ENCODE peak calls at places on chromosomes 6 and 20, in four cellular contexts. One of them, this sample, is unnamed.

GRCh38 chr20:17680128-17680835 is 1.8 kb downstream of the RRBP1 start:
- DNase-seq in tibial nerve: no peak
- DNase-seq in nephron progenitor cell: peak; percentile 37
- DNase-seq in GM20000: no peak
- DNase-seq in this sample: no peak

GRCh38 chr6:122735618-122736017 is 43.9 kb upstream of the FABP7 start:
- DNase-seq in tibial nerve: no peak
- DNase-seq in nephron progenitor cell: no peak
- DNase-seq in GM20000: no peak
- DNase-seq in this sample: no peak

GRCh38 chr6:159601211-159601610 is 91.8 kb downstream of the SOD2 start:
- DNase-seq in tibial nerve: no peak
- DNase-seq in nephron progenitor cell: no peak
- DNase-seq in GM20000: no peak
- DNase-seq in this sample: no peak

GRCh38 chr6:122869437-122870024 is 80.5 kb downstream of the SMPDL3A start:
- DNase-seq in tibial nerve: no peak
- DNase-seq in nephron progenitor cell: peak; percentile 27
- DNase-seq in GM20000: peak; percentile 36
- DNase-seq in this sample: no peak

GRCh38 chr6:170451762-170452651 is 101.1 kb downstream of the PSMB1 start:
- DNase-seq in tibial nerve: no peak
- DNase-seq in nephron progenitor cell: no peak
- DNase-seq in GM20000: no peak
- DNase-seq in this sample: no peak

GRCh38 chr6:5525209-5525608 is 263.9 kb downstream of the FARS2 start:
- DNase-seq in tibial nerve: no peak
- DNase-seq in nephron progenitor cell: no peak
- DNase-seq in GM20000: no peak
- DNase-seq in this sample: no peak

GRCh38 chr20:313948-314347 is 11.4 kb upstream of the SOX12 start:
- DNase-seq in tibial nerve: no peak
- DNase-seq in nephron progenitor cell: no peak
- DNase-seq in GM20000: no peak
- DNase-seq in this sample: no peak

GRCh38 chr6:125375841-125376240 is 74.1 kb upstream of the HDDC2 start:
- DNase-seq in tibial nerve: no peak
- DNase-seq in nephron progenitor cell: no peak
- DNase-seq in GM20000: no peak
- DNase-seq in this sample: no peak

GRCh38 chr20:58293453-58293852 is 16.1 kb upstream of the RAB22A start:
- DNase-seq in tibial nerve: no peak
- DNase-seq in nephron progenitor cell: peak; percentile 29
- DNase-seq in GM20000: no peak
- DNase-seq in this sample: no peak

GRCh38 chr20:58251348-58251978 is 23.0 kb upstream of the ANKRD60 start:
- DNase-seq in tibial nerve: no peak
- DNase-seq in nephron progenitor cell: no peak
- DNase-seq in GM20000: no peak
- DNase-seq in this sample: no peak

GRCh38 chr20:13312300-13312699 is 91.2 kb downstream of the ISM1 start:
- DNase-seq in tibial nerve: no peak
- DNase-seq in nephron progenitor cell: no peak
- DNase-seq in GM20000: no peak
- DNase-seq in this sample: no peak

GRCh38 chr20:47205577-47206123 is 150.8 kb downstream of the ZMYND8 start:
- DNase-seq in tibial nerve: peak; percentile 41
- DNase-seq in nephron progenitor cell: peak; percentile 36
- DNase-seq in GM20000: peak; percentile 51
- DNase-seq in this sample: no peak
- TF ChIP-seq CTCF in tibial nerve: peak; percentile 57
- TF ChIP-seq CTCF in nephron progenitor cell: peak; percentile 52
- TF ChIP-seq CTCF in GM20000: peak; percentile 40
- TF ChIP-seq CTCF in this sample: no peak

GRCh38 chr6:70901324-70901723 is 55.5 kb downstream of the B3GAT2 start:
- DNase-seq in tibial nerve: no peak
- DNase-seq in nephron progenitor cell: no peak
- DNase-seq in GM20000: no peak
- DNase-seq in this sample: no peak
- TF ChIP-seq CTCF in tibial nerve: no peak
- TF ChIP-seq CTCF in nephron progenitor cell: no peak
- TF ChIP-seq CTCF in GM20000: no peak
- TF ChIP-seq CTCF in this sample: no peak

GRCh38 chr20:42118001-42118400 is 499.8 kb upstream of the CHD6 start:
- DNase-seq in tibial nerve: no peak
- DNase-seq in nephron progenitor cell: no peak
- DNase-seq in GM20000: no peak
- DNase-seq in this sample: no peak

GRCh38 chr20:42111349-42111748 is 493.2 kb upstream of the CHD6 start:
- DNase-seq in tibial nerve: no peak
- DNase-seq in nephron progenitor cell: no peak
- DNase-seq in GM20000: no peak
- DNase-seq in this sample: no peak

GRCh38 chr20:42110301-42110700 is 492.1 kb upstream of the CHD6 start:
- DNase-seq in tibial nerve: no peak
- DNase-seq in nephron progenitor cell: no peak
- DNase-seq in GM20000: no peak
- DNase-seq in this sample: no peak

GRCh38 chr20:42113236-42113635 is 495.1 kb upstream of the CHD6 start:
- DNase-seq in tibial nerve: no peak
- DNase-seq in nephron progenitor cell: no peak
- DNase-seq in GM20000: no peak
- DNase-seq in this sample: no peak

DNA sequence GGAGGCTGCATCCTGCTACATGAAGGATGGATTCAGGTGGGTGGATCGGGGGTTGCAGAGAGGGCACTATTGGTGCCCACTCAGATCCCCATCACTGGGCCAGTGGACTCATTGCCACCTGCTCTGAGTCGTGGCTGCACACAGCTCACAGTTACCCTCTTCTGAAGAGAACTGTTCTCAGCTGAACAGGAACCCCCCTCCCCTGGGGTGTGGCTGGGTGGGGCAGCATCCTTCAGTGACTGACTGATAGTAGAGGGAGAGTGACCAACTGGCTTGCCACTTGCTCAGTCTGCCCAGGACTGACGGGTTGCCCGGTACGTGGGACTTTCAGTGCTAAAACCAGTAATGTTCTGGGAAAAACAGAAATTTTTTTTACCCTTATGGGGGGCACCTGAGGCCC is 494.0 kb upstream of the CHD6 start:
- DNase-seq in tibial nerve: no peak
- DNase-seq in nephron progenitor cell: no peak
- DNase-seq in GM20000: no peak
- DNase-seq in this sample: no peak
- TF ChIP-seq CTCF in tibial nerve: no peak
- TF ChIP-seq CTCF in nephron progenitor cell: no peak
- TF ChIP-seq CTCF in GM20000: no peak
- TF ChIP-seq CTCF in this sample: no peak

GRCh38 chr6:100658486-100658885 is 193.8 kb upstream of the SIM1 start:
- DNase-seq in tibial nerve: no peak
- DNase-seq in nephron progenitor cell: no peak
- DNase-seq in GM20000: no peak
- DNase-seq in this sample: no peak

GRCh38 chr6:100670056-100670455 is 205.3 kb upstream of the SIM1 start:
- DNase-seq in tibial nerve: no peak
- DNase-seq in nephron progenitor cell: no peak
- DNase-seq in GM20000: no peak
- DNase-seq in this sample: no peak

GRCh38 chr6:100665041-100665380 is 200.3 kb upstream of the SIM1 start:
- DNase-seq in tibial nerve: no peak
- DNase-seq in nephron progenitor cell: no peak
- DNase-seq in GM20000: peak; percentile 37
- DNase-seq in this sample: no peak

GRCh38 chr6:100663219-100663863 is 198.6 kb upstream of the SIM1 start:
- DNase-seq in tibial nerve: no peak
- DNase-seq in nephron progenitor cell: no peak
- DNase-seq in GM20000: no peak
- DNase-seq in this sample: no peak

GRCh38 chr6:100664274-100665040 is 199.7 kb upstream of the SIM1 start:
- DNase-seq in tibial nerve: no peak
- DNase-seq in nephron progenitor cell: no peak
- DNase-seq in GM20000: no peak
- DNase-seq in this sample: no peak
- TF ChIP-seq CTCF in tibial nerve: peak; percentile 48
- TF ChIP-seq CTCF in nephron progenitor cell: peak; percentile 77
- TF ChIP-seq CTCF in GM20000: peak; percentile 29
- TF ChIP-seq CTCF in this sample: no peak

This sample was measured in omental fat pad.